ENCODE peak calls at places on chromosomes 13 and 19, in ten cellular contexts. U is ACHN; M is left lung; P is A172; Q is body of pancreas; A is choroid plexus epithelial cell; S is activated CD4-positive, CD25-positive, alpha-beta regulatory T cell; E is EL; V is skeletal muscle cell; N is midbrain. L is an unnamed sample.

GRCh38 chr19:8571006-8571411 is 6.2 kb downstream of the MYO1F start:
- DNase-seq in U (no peak), M (peak; percentile 89), P (peak; percentile 84), Q (no peak), A (peak; percentile 73), S (peak; percentile 33), E (peak; percentile 70), V (no peak), N (peak; percentile 40), L (no peak)

GRCh38 chr19:12847159-12848139 is 9.1 kb downstream of the MAST1 start:
- DNase-seq in U (peak; percentile 76), M (peak; percentile 99), P (peak; percentile 86), Q (peak; percentile 88), A (peak; percentile 80), S (peak; percentile 67), E (peak; percentile 82), V (no peak), N (peak; percentile 79), L (peak; percentile 58)

GRCh38 chr13:113869263-113869662 is 5.4 kb upstream of the GAS6 start:
- DNase-seq in U (no peak), M (no peak), P (no peak), Q (peak; percentile 1), A (no peak), S (no peak), E (no peak), V (no peak), N (no peak), L (no peak)

GRCh38 chr19:531753-532571 is at the start of gene CDC34:
- DNase-seq in U (peak; percentile 23), M (no peak), P (no peak), Q (no peak), A (no peak), S (no peak), E (no peak), V (no peak), N (no peak), L (no peak)

GRCh38 chr13:108595416-108596257 is 33.8 kb upstream of the MYO16 start:
- DNase-seq in U (no peak), M (no peak), P (no peak), Q (no peak), A (peak; percentile 12), S (no peak), E (no peak), V (no peak), N (no peak), L (no peak)

GRCh38 chr19:17246681-17247425 is 1.1 kb upstream of the NR2F6 start:
- DNase-seq in U (peak; percentile 23), M (peak; percentile 84), P (no peak), Q (peak; percentile 59), A (peak; percentile 70), S (no peak), E (peak; percentile 45), V (no peak), N (peak; percentile 37), L (no peak)

GRCh38 chr13:112444416-112445399 is 68.6 kb downstream of the SPACA7 start:
- DNase-seq in U (no peak), M (peak; percentile 68), P (no peak), Q (no peak), A (no peak), S (no peak), E (no peak), V (no peak), N (no peak), L (no peak)

GRCh38 chr13:45292176-45292575 is 48.8 kb downstream of the TPT1 start:
- DNase-seq in U (no peak), M (no peak), P (peak; percentile 88), Q (no peak), A (no peak), S (no peak), E (no peak), V (no peak), N (no peak), L (peak; percentile 81)

GRCh38 chr13:75877092-75877491 is 241.0 kb downstream of the LMO7 start:
- DNase-seq in U (no peak), M (no peak), P (no peak), Q (no peak), A (no peak), S (no peak), E (no peak), V (no peak), N (no peak), L (no peak)

GRCh38 chr13:29902632-29903305 is 52.4 kb upstream of the UBL3 start:
- DNase-seq in U (no peak), M (no peak), P (no peak), Q (no peak), A (no peak), S (no peak), E (no peak), V (no peak), N (no peak), L (no peak)

GRCh38 chr19:8145969-8146368 is 3.4 kb downstream of the FBN3 start:
- DNase-seq in U (no peak), M (peak; percentile 80), P (no peak), Q (peak; percentile 32), A (no peak), S (no peak), E (no peak), V (no peak), N (no peak), L (no peak)

GRCh38 chr13:33932765-33933406 is 114.9 kb downstream of the RFC3 start:
- DNase-seq in U (no peak), M (no peak), P (no peak), Q (no peak), A (peak; percentile 25), S (no peak), E (no peak), V (no peak), N (no peak), L (peak; percentile 50)

GRCh38 chr19:41930926-41931592 is 2.8 kb upstream of the ERFL start:
- DNase-seq in U (no peak), M (no peak), P (no peak), Q (no peak), A (no peak), S (no peak), E (no peak), V (no peak), N (no peak), L (no peak)

GRCh38 chr13:20254076-20254475 is 22.0 kb upstream of the GJB6 start:
- DNase-seq in U (no peak), M (no peak), P (no peak), Q (no peak), A (no peak), S (no peak), E (no peak), V (no peak), N (no peak), L (peak; percentile 13)

GRCh38 chr19:46109876-46110275 is 14.6 kb downstream of the IGFL3 start:
- DNase-seq in U (no peak), M (no peak), P (no peak), Q (no peak), A (no peak), S (no peak), E (no peak), V (no peak), N (no peak), L (no peak)

GRCh38 chr19:18131841-18132596 is 20.9 kb upstream of the PIK3R2 start:
- DNase-seq in U (no peak), M (no peak), P (no peak), Q (no peak), A (no peak), S (no peak), E (no peak), V (no peak), N (no peak), L (no peak)

GRCh38 chr19:57559008-57559403 is 657 bp downstream of the ZNF550 start:
- DNase-seq in U (no peak), M (no peak), P (no peak), Q (no peak), A (peak; percentile 44), S (no peak), E (peak; percentile 48), V (no peak), N (no peak), L (no peak)

GRCh38 chr13:24339937-24340607 is 30.7 kb downstream of the C1QTNF9 start:
- DNase-seq in U (no peak), M (peak; percentile 62), P (no peak), Q (no peak), A (no peak), S (no peak), E (no peak), V (no peak), N (no peak), L (no peak)

GRCh38 chr19:11382898-11383705 is 1.0 kb downstream of the EPOR start:
- DNase-seq in U (peak; percentile 39), M (peak; percentile 94), P (no peak), Q (peak; percentile 65), A (peak; percentile 16), S (no peak), E (peak; percentile 50), V (no peak), N (no peak), L (no peak)

GRCh38 chr13:43307921-43308433 is 284.6 kb downstream of the DNAJC15 start:
- DNase-seq in U (no peak), M (peak; percentile 84), P (peak; percentile 78), Q (peak; percentile 55), A (peak; percentile 95), S (no peak), E (peak; percentile 93), V (peak; percentile 82), N (no peak), L (peak; percentile 78)

GRCh38 chr13:28654276-28654675 is 4.7 kb upstream of the POMP start:
- DNase-seq in U (no peak), M (no peak), P (no peak), Q (no peak), A (no peak), S (no peak), E (no peak), V (no peak), N (no peak), L (no peak)

GRCh38 chr13:42272115-42272756 is at the start of gene AKAP11:
- DNase-seq in U (peak; percentile 45), M (peak; percentile 88), P (peak; percentile 8), Q (peak; percentile 51), A (peak; percentile 49), S (no peak), E (peak; percentile 65), V (peak; percentile 23), N (peak; percentile 60), L (no peak)

GRCh38 chr13:111622051-111622531 is 301.6 kb downstream of the TEX29 start:
- DNase-seq in U (no peak), M (no peak), P (no peak), Q (no peak), A (no peak), S (no peak), E (no peak), V (no peak), N (no peak), L (no peak)

GRCh38 chr13:22189176-22190048 is 518.5 kb downstream of the FGF9 start:
- DNase-seq in U (no peak), M (no peak), P (no peak), Q (no peak), A (no peak), S (no peak), E (no peak), V (no peak), N (no peak), L (no peak)

GRCh38 chr19:41265376-41266153 is 1.4 kb downstream of the HNRNPUL1 start:
- DNase-seq in U (no peak), M (no peak), P (peak; percentile 26), Q (peak; percentile 17), A (peak; percentile 41), S (no peak), E (peak; percentile 45), V (no peak), N (no peak), L (peak; percentile 15)

GRCh38 chr19:16628984-16629691 is 1.1 kb upstream of the MED26 start:
- DNase-seq in U (no peak), M (no peak), P (peak; percentile 21), Q (peak; percentile 53), A (peak; percentile 72), S (peak; percentile 45), E (peak; percentile 31), V (peak; percentile 47), N (no peak), L (no peak)

GRCh38 chr13:55728229-55728628 is 1412.5 kb upstream of the PRR20A start:
- DNase-seq in U (no peak), M (no peak), P (no peak), Q (no peak), A (no peak), S (no peak), E (no peak), V (no peak), N (no peak), L (no peak)

GRCh38 chr19:10863107-10863700 is 8.1 kb upstream of the CARM1 start:
- DNase-seq in U (no peak), M (peak; percentile 25), P (peak; percentile 54), Q (peak; percentile 43), A (peak; percentile 84), S (no peak), E (peak; percentile 64), V (no peak), N (no peak), L (peak; percentile 24)

L was measured in foreskin keratinocyte.